ENCODE peak calls at places on chromosome 5, in ten cellular contexts. O is left kidney; E is activated T-cell treated with anti-CD3 and anti-CD28 coated beads for 1 hour; V is CD8-positive, alpha-beta memory T cell; Y is AG04449; G is Kasumi-1; D is RPMI8226; K is HCT116; J is GM12892; W is activated CD4-positive, alpha-beta T cell treated with anti-CD3 and anti-CD28 coated beads, Interleukin-2, amount 50 U/mL, for 24 hours. L is an unnamed sample.
A peak's percentile ranks its signal among the peaks of the same experiment; 100 is the strongest.

GRCh38 chr5:119743927-119744326 is 114.6 kb downstream of the FAM170A start:
- DNase-seq in W (no peak), V (peak; percentile 16), G (peak; percentile 63), E (no peak), J (no peak), K (peak; percentile 59), Y (no peak), D (peak; percentile 54), O (peak; percentile 70), L (no peak)

GRCh38 chr5:62432618-62433064 is 20.1 kb downstream of the IPO11 start:
- DNase-seq in D (no peak), V (no peak), G (no peak), K (no peak), J (no peak), Y (no peak), E (no peak), O (no peak), W (no peak), L (no peak)

GRCh38 chr5:175246242-175246891 is 197.6 kb downstream of the DRD1 start:
- DNase-seq in J (no peak), V (no peak), Y (peak; percentile 82), D (no peak), K (peak; percentile 84), G (no peak), O (no peak), E (no peak), W (no peak), L (no peak)

GRCh38 chr5:147520450-147520849 is 10.6 kb upstream of the DPYSL3 start:
- DNase-seq in Y (no peak), G (no peak), D (no peak), O (peak; percentile 67), J (no peak), W (no peak), K (no peak), E (no peak), V (no peak), L (no peak)

GRCh38 chr5:87120518-87121314 is 147.0 kb upstream of the RASA1 start:
- DNase-seq in G (peak; percentile 32), E (no peak), D (peak; percentile 68), O (no peak), J (no peak), K (peak; percentile 85), Y (peak; percentile 83), V (no peak), W (no peak), L (no peak)

GRCh38 chr5:95969646-95970358 is 8.2 kb upstream of the ELL2 start:
- DNase-seq in O (no peak), V (no peak), Y (no peak), D (no peak), E (no peak), G (no peak), W (no peak), K (no peak), J (no peak), L (no peak)

GRCh38 chr5:76657683-76658311 is 34.6 kb upstream of the F2RL2 start:
- DNase-seq in D (no peak), E (no peak), K (no peak), W (no peak), V (no peak), O (no peak), J (no peak), G (no peak), Y (no peak), L (no peak)

GRCh38 chr5:77181173-77181572 is 29.3 kb upstream of the PDE8B start:
- DNase-seq in G (no peak), O (peak; percentile 45), K (no peak), Y (no peak), D (no peak), E (no peak), W (no peak), J (no peak), V (no peak), L (no peak)

GRCh38 chr5:143921525-143922311 is 109.8 kb downstream of the HMHB1 start:
- DNase-seq in J (no peak), G (no peak), E (no peak), K (no peak), O (no peak), W (no peak), V (no peak), Y (peak; percentile 91), D (no peak), L (no peak)

GRCh38 chr5:71503536-71503935 is 48.1 kb downstream of the BDP1 start:
- DNase-seq in J (no peak), K (no peak), D (no peak), V (no peak), O (no peak), W (no peak), E (no peak), G (no peak), Y (no peak), L (no peak)

GRCh38 chr5:8270246-8270645 is 401.3 kb downstream of the MTRR start:
- DNase-seq in G (no peak), V (no peak), W (no peak), J (no peak), D (no peak), Y (no peak), E (no peak), O (no peak), K (no peak), L (no peak)

GRCh38 chr5:141814064-141814982 is 63.9 kb downstream of the PCDH1 start:
- DNase-seq in E (peak; percentile 38), K (peak; percentile 36), G (peak; percentile 17), D (peak; percentile 57), J (peak; percentile 36), V (no peak), Y (no peak), W (peak; percentile 6), O (peak; percentile 79), L (peak; percentile 83)

GRCh38 chr5:115770466-115770865 is 46.0 kb downstream of the CDO1 start:
- DNase-seq in O (no peak), W (no peak), D (peak; percentile 38), V (no peak), G (no peak), E (no peak), K (peak; percentile 12), J (no peak), Y (no peak), L (no peak)

GRCh38 chr5:33049845-33050244 is 338.7 kb downstream of the NPR3 start:
- DNase-seq in D (no peak), G (no peak), W (no peak), Y (peak; percentile 50), K (peak; percentile 78), E (no peak), V (no peak), O (no peak), J (no peak), L (no peak)

GRCh38 chr5:88792144-88792840 is 90.7 kb downstream of the MEF2C start:
- DNase-seq in G (no peak), O (peak; percentile 37), K (no peak), E (no peak), J (no peak), D (no peak), V (no peak), Y (peak; percentile 26), W (no peak), L (no peak)

GRCh38 chr5:137938358-137939138 is 49.3 kb downstream of the PKD2L2 start:
- DNase-seq in K (no peak), O (no peak), Y (no peak), E (no peak), G (no peak), J (no peak), W (no peak), D (no peak), V (no peak), L (no peak)

GRCh38 chr5:79791843-79792242 is 102.2 kb downstream of the CMYA5 start:
- DNase-seq in Y (no peak), K (no peak), G (peak; percentile 11), E (no peak), W (no peak), V (no peak), O (no peak), J (no peak), D (peak; percentile 77), L (no peak)

GRCh38 chr5:159668556-159668955 is 247.7 kb upstream of the ADRA1B start:
- DNase-seq in W (no peak), Y (no peak), O (no peak), E (no peak), D (no peak), G (no peak), J (no peak), K (no peak), V (no peak), L (no peak)

GRCh38 chr5:147796556-147797308 is 14.2 kb upstream of the JAKMIP2 start:
- DNase-seq in W (no peak), G (no peak), K (no peak), O (no peak), Y (no peak), V (no peak), J (no peak), D (no peak), E (no peak), L (no peak)

GRCh38 chr5:181050016-181050415 is 9.9 kb downstream of the BTNL9 start:
- DNase-seq in E (no peak), K (no peak), D (no peak), G (no peak), W (no peak), O (no peak), V (no peak), J (no peak), Y (no peak), L (no peak)

GRCh38 chr5:34998058-34998789 is 49.5 kb downstream of the AGXT2 start:
- DNase-seq in E (no peak), V (no peak), Y (no peak), G (no peak), O (no peak), D (peak; percentile 48), K (no peak), W (no peak), J (no peak), L (no peak)

GRCh38 chr5:108561416-108562204 is 179.7 kb upstream of the FBXL17 start:
- DNase-seq in D (no peak), G (no peak), J (no peak), K (no peak), E (no peak), Y (no peak), O (no peak), W (no peak), V (no peak), L (no peak)

GRCh38 chr5:107486489-107486888 is 184.2 kb downstream of the EFNA5 start:
- DNase-seq in Y (no peak), E (no peak), W (no peak), V (no peak), O (no peak), D (peak; percentile 25), J (no peak), G (peak; percentile 74), K (peak; percentile 36), L (no peak)